ENCODE peak calls at places on chromosomes 5 and 9, in four cellular contexts. J is HepG2, H is K562, R is GM12878. L is an unnamed sample.

GRCh38 chr5:45355189-45355992 is 340.8 kb downstream of the HCN1 start:
- DNase-seq in J (no peak), H (no peak), R (no peak), L (no peak)

GRCh38 chr5:52989781-52990530 is 804 bp downstream of the ITGA2 start:
- DNase-seq in R (no peak), J (no peak), H (no peak), L (peak)

GRCh38 chr5:32259033-32259432 is 53.7 kb downstream of the MTMR12 start:
- DNase-seq in R (no peak), J (no peak), H (no peak), L (no peak)

GRCh38 chr9:12916037-12916436 is 141.2 kb downstream of the LURAP1L start:
- DNase-seq in R (no peak), J (peak), H (no peak), L (no peak)

GRCh38 chr9:133889498-133890301 is 102.4 kb downstream of the VAV2 start:
- DNase-seq in J (no peak), R (no peak), H (no peak), L (no peak)

GRCh38 chr9:85610074-85610855 is 131.5 kb downstream of the AGTPBP1 start:
- DNase-seq in R (peak), J (peak), H (peak), L (peak)

GRCh38 chr9:2809692-2810423 is 34.0 kb downstream of the PUM3 start:
- DNase-seq in R (no peak), J (peak), H (no peak), L (no peak)

GRCh38 chr5:40446910-40447309 is 232.8 kb upstream of the PTGER4 start:
- DNase-seq in J (peak), R (no peak), H (no peak), L (no peak)

GRCh38 chr5:78127875-78128274 is 166.6 kb downstream of the AP3B1 start:
- DNase-seq in J (no peak), R (no peak), H (peak), L (peak)

GRCh38 chr5:61409568-61409967 is 77.5 kb downstream of the ZSWIM6 start:
- DNase-seq in J (peak), R (no peak), H (peak), L (no peak)

GRCh38 chr9:121909111-121909510 is 184.0 kb downstream of the TTLL11 start:
- DNase-seq in H (no peak), R (no peak), J (no peak), L (no peak)

GRCh38 chr9:121692606-121693505 is 41.4 kb downstream of the DAB2IP start:
- DNase-seq in H (no peak), R (no peak), J (peak), L (no peak)

GRCh38 chr5:15585826-15586591 is 86.0 kb downstream of the FBXL7 start:
- DNase-seq in J (no peak), R (no peak), H (no peak), L (no peak)

GRCh38 chr5:180296778-180297177 is 4.9 kb upstream of the MAPK9 start:
- DNase-seq in R (no peak), H (no peak), J (no peak), L (no peak)

GRCh38 chr5:10632110-10632903 is 68.4 kb downstream of the ANKRD33B start:
- DNase-seq in R (peak), J (no peak), H (no peak), L (no peak)

GRCh38 chr9:133408042-133408441 is 9.8 kb downstream of the REXO4 start:
- DNase-seq in H (no peak), J (no peak), R (no peak), L (no peak)

GRCh38 chr9:127785023-127785932 is 556 bp upstream of the CDK9 start:
- DNase-seq in H (peak), R (no peak), J (peak), L (peak)

GRCh38 chr9:96478829-96479371 is 28.9 kb downstream of the HABP4 start:
- DNase-seq in H (no peak), R (peak), J (no peak), L (no peak)

GRCh38 chr5:159571501-159572244 is 241.4 kb upstream of the IL12B start:
- DNase-seq in J (no peak), R (no peak), H (no peak), L (no peak)

GRCh38 chr9:120833311-120833710 is 9.4 kb downstream of the PSMD5 start:
- DNase-seq in H (no peak), R (no peak), J (no peak), L (no peak)

GRCh38 chr5:2700876-2701275 is 50.6 kb downstream of the IRX2 start:
- DNase-seq in R (no peak), J (no peak), H (no peak), L (no peak)

GRCh38 chr9:98767196-98767595 is 29.2 kb downstream of the ANKS6 start:
- DNase-seq in R (no peak), J (no peak), H (no peak), L (no peak)

GRCh38 chr9:93523518-93524144 is 52.8 kb upstream of the PHF2 start:
- DNase-seq in J (no peak), H (no peak), R (no peak), L (no peak)

GRCh38 chr9:14910178-14910805 is at the start of gene FREM1:
- DNase-seq in R (no peak), J (peak), H (peak), L (peak)
- TF ChIP-seq NR2C2 in R (no peak), J (no peak), H (no peak), L (no peak)

DNA sequence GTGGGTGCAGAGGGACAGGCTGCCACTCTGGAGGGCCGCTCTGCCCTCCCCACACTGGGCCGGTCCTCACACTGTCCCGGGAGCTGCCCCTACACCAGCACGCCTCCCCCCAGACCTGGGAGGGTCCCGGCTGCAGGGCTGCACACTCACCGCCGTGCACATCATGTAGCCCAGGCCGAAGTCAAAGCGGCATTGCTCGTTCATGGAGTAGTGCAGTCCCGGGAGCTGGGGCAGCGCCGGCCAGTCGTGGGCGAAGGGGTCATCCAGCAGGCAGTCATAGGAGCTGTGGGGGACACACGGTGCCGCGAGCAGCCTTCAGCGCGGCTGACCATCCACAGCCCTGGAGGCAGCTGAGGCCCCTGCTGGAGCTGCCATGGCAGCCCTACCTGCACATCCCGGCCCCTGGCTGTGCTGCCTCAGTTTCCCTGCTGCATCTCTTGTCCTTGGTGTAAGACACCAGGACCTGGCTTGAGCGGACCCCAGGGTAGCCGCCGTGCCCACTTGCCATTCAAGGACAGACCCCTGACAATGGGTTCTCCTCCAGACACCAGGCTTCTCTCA is 93.2 kb downstream of the ZNF354C start:
- DNase-seq in J (no peak), R (no peak), H (no peak), L (peak)
- TF ChIP-seq NR2C2 in J (no peak), R (no peak), H (no peak), L (no peak)

GRCh38 chr5:90477073-90477472 is 2.4 kb downstream of the POLR3G start:
- DNase-seq in R (no peak), J (no peak), H (no peak), L (peak)
- TF ChIP-seq NR2C2 in R (no peak), J (no peak), H (no peak), L (no peak)

GRCh38 chr9:131685753-131686706 is 53.8 kb downstream of the RAPGEF1 start:
- DNase-seq in R (no peak), H (no peak), J (no peak), L (no peak)
- TF ChIP-seq NR2C2 in R (no peak), H (no peak), J (no peak), L (no peak)

GRCh38 chr9:129464972-129465833 is 155.7 kb downstream of the C9orf50 start:
- DNase-seq in R (no peak), H (peak), J (no peak), L (no peak)
- TF ChIP-seq NR2C2 in R (no peak), H (no peak), J (no peak), L (no peak)

DNA sequence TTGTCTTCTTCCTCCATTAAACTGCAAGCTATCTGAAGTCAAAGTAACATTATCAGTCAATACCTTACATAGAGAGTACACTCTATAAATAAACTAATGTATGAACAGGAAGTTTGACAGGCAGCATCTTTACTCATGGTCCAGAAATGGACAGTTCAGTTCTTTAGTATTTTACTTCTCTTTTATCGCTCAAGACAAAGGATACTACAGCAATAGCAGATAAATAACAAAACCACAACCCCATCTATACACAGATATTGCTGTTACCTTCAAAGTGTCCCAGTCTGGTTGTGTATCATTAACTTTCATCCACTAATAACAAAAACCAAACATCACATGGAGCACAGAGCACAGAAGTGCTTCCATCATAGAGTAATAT is 46.4 kb downstream of the SEMA5A start:
- DNase-seq in H (no peak), J (no peak), R (peak), L (no peak)
- TF ChIP-seq NR2C2 in H (no peak), J (no peak), R (no peak), L (no peak)

DNA sequence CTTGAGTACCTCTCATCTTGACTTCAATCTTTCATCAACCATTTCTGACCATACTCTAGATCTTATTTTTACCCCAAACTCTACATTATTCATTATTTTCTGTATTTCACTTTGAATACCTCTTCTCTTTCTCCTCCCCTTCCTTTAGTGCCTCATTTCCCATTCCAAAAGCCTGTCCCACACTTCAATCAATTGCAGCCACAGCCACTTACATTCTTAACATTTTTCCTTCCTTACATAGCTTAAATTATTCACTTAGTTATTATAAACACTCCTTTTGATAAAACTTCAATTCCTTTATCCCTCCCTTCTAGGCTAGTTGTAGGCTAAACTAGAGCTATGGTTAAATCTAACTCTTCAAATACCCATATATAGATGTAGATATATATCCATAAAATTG is 344.0 kb downstream of the PRR16 start:
- DNase-seq in J (no peak), H (no peak), R (no peak), L (no peak)
- TF ChIP-seq NR2C2 in J (no peak), H (no peak), R (no peak), L (no peak)

GRCh38 chr9:95055337-95055850 is 262.1 kb downstream of the FANCC start:
- DNase-seq in R (no peak), J (no peak), H (no peak), L (no peak)

GRCh38 chr9:95053611-95054440 is 263.7 kb downstream of the FANCC start:
- DNase-seq in J (no peak), R (no peak), H (no peak), L (no peak)

GRCh38 chr9:95057121-95057520 is 260.4 kb downstream of the FANCC start:
- DNase-seq in H (no peak), J (no peak), R (no peak), L (no peak)

GRCh38 chr9:95058121-95058785 is 259.3 kb downstream of the FANCC start:
- DNase-seq in R (no peak), H (no peak), J (no peak), L (no peak)

DNA sequence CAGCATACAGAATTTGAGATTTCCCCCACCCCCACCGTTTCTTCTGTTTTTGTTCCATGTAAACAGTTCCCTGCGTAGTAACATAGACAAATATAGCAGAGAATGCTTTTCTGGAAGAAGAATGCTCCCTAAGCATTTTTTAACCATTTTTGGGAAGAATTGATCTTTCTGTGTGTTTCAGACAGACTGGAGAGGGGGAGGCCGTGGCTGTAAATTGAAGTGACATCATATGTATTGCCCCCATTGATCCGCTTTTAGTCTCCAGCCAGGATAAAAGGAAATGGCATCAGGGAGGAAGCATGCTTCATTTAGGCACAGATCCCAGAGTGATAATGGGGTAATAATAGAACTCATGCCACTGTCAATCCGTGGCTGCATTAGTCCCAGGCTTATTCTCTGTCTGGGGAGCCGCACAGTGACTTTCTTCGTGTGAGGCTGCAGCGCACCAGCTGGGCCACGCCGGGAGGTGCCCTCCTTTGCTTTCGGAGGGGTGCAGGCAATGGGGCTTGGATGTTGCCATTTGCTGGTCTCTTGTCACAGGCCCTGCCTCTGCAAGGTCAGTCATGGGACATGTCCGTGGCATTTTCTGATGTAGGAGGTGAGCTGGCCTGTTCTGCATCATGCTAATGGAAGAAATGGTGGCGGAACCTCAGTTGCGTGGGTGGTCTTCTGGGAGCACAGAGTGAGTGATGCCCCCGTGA is 261.5 kb downstream of the FANCC start:
- DNase-seq in H (no peak), J (no peak), R (no peak), L (no peak)
- TF ChIP-seq NR2C2 in H (no peak), J (no peak), R (no peak), L (no peak)

DNA sequence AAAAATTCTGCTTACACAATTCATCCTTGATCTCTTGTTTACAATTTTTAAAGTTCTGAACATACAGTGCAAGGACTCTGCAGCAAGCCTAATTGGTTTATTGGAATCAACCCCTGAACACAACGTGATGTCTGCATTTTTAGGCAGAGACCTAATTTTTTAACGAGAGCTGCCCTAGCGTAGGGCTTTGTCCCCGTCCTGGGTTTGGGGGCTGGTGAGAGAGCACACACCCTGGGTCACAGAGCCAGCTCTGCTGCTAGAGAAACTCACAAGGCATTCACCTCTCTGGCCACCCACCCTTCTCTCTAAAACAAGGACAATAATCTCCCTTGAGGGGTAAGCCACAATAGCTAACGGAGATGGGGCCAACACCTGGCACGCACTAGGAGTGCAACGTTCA is 28.2 kb downstream of the SH3PXD2B start:
- DNase-seq in R (no peak), H (no peak), J (no peak), L (no peak)
- TF ChIP-seq NR2C2 in R (no peak), H (no peak), J (no peak), L (no peak)

DNA sequence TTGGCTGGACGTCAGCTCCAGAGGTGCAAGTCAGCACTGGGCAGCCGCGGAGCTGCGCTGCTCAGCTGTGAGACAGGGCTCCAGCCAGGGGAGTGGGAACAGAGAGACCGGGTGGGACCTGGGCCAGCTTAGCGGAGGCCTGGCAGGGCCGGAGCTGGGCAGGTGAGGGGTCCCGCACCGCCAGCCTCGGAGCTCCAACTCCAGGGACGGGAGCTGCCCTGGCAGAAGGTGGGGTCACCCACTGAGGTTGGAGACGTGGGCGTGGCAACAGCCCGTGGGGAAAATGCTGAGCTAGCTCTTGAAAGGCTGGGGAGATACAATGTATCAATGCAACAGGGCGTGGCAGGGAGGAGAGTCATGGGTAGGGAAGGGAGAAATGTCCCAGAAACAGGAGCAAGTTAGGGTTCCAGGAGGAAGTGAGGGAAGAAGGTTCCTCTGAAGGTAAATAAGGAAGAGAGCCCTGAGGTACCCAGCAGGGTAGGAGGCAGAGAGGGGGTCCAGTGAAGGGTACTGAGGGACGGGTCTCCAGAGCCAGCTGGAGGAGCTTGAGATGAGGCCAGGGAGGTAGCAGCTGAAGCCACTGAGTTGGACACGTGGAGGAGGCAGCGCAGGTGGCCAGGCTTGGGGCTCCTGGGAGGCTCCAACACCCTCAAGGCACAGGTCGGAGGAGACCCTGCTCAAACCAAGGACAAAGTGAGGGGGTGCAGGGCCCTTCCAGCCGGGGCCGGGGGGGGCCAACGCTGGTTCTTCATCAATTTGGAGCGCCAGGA is 736 bp upstream of the NKD2 start:
- DNase-seq in J (no peak), H (no peak), R (no peak), L (peak)
- TF ChIP-seq NR2C2 in J (no peak), H (no peak), R (no peak), L (no peak)

L was measured in WTC11.